ENCODE peak calls at places on chromosomes 16 and 17, in six cellular contexts. U, D, Z, Y, X and G are unnamed samples.
A peak's percentile ranks its signal among the peaks of the same experiment; 100 is the strongest.

GRCh38 chr17:70863436-70864248 is 694.3 kb downstream of the KCNJ2 start:
- DNase-seq in U (no peak), D (no peak), Z (no peak), Y (no peak), X (no peak), G (no peak)

GRCh38 chr16:70711211-70711978 is 25.5 kb upstream of the MTSS2 start:
- DNase-seq in U (no peak), D (no peak), Z (no peak), Y (no peak), X (no peak), G (no peak)

GRCh38 chr17:56798916-56799315 is 34.8 kb downstream of the C17orf67 start:
- DNase-seq in U (no peak), D (no peak), Z (no peak), Y (no peak), X (peak; percentile 73), G (no peak)

GRCh38 chr17:81253358-81254131 is 14.4 kb downstream of the NDUFAF8 start:
- DNase-seq in U (peak; percentile 56), D (no peak), Z (no peak), Y (no peak), X (no peak), G (peak; percentile 53)

GRCh38 chr17:28151001-28151400 is 108.5 kb downstream of the NLK start:
- DNase-seq in U (no peak), D (no peak), Z (no peak), Y (no peak), X (no peak), G (no peak)

GRCh38 chr16:11159189-11159588 is 96.8 kb downstream of the SOCS1 start:
- DNase-seq in U (no peak), D (peak; percentile 1), Z (no peak), Y (no peak), X (no peak), G (no peak)

GRCh38 chr17:79082311-79083190 is 7.9 kb downstream of the ENGASE start:
- DNase-seq in U (no peak), D (peak; percentile 91), Z (no peak), Y (no peak), X (peak; percentile 52), G (peak; percentile 62)

GRCh38 chr16:86547286-86547685 is 7.7 kb downstream of the MTHFSD start:
- DNase-seq in U (no peak), D (peak; percentile 28), Z (no peak), Y (no peak), X (no peak), G (no peak)

GRCh38 chr17:491086-492014 is 138.7 kb upstream of the RPH3AL start:
- DNase-seq in U (peak; percentile 35), D (peak; percentile 89), Z (no peak), Y (no peak), X (no peak), G (no peak)

GRCh38 chr17:50511058-50511457 is 2.8 kb downstream of the MYCBPAP start:
- DNase-seq in U (no peak), D (no peak), Z (no peak), Y (no peak), X (peak; percentile 35), G (no peak)

GRCh38 chr16:11399261-11399831 is 54.1 kb downstream of the RMI2 start:
- DNase-seq in U (no peak), D (peak; percentile 77), Z (no peak), Y (no peak), X (no peak), G (no peak)

GRCh38 chr16:87278191-87279093 is 38.8 kb downstream of the C16orf95 start:
- DNase-seq in U (peak; percentile 64), D (peak; percentile 89), Z (peak; percentile 41), Y (peak; percentile 64), X (peak; percentile 85), G (peak; percentile 14)

GRCh38 chr16:86210403-86211193 is 299.7 kb upstream of the FOXF1 start:
- DNase-seq in U (no peak), D (no peak), Z (no peak), Y (no peak), X (no peak), G (no peak)

GRCh38 chr17:59287887-59288286 is 43.6 kb upstream of the YPEL2 start:
- DNase-seq in U (no peak), D (no peak), Z (no peak), Y (no peak), X (no peak), G (no peak)

GRCh38 chr17:33038740-33039139 is 47.1 kb downstream of the SPACA3 start:
- DNase-seq in U (no peak), D (no peak), Z (no peak), Y (peak; percentile 9), X (peak; percentile 70), G (no peak)

GRCh38 chr16:719815-720506 is 985 bp upstream of the ANTKMT start:
- DNase-seq in U (no peak), D (no peak), Z (no peak), Y (no peak), X (no peak), G (no peak)

GRCh38 chr16:10681310-10682308 is 13.1 kb downstream of the TEKT5 start:
- DNase-seq in U (no peak), D (no peak), Z (no peak), Y (no peak), X (no peak), G (no peak)

GRCh38 chr16:49472598-49472997 is 99.0 kb downstream of the C16orf78 start:
- DNase-seq in U (no peak), D (peak; percentile 76), Z (no peak), Y (no peak), X (no peak), G (no peak)

GRCh38 chr16:82231021-82231787 is 61.2 kb upstream of the MPHOSPH6 start:
- DNase-seq in U (no peak), D (no peak), Z (no peak), Y (no peak), X (no peak), G (no peak)

GRCh38 chr17:78665952-78666920 is 89.0 kb upstream of the DNAH17 start:
- DNase-seq in U (no peak), D (peak; percentile 83), Z (no peak), Y (no peak), X (no peak), G (peak; percentile 67)

GRCh38 chr16:78137179-78137578 is 37.7 kb downstream of the WWOX start:
- DNase-seq in U (no peak), D (no peak), Z (no peak), Y (no peak), X (no peak), G (no peak)

GRCh38 chr16:20520103-20520502 is 56.1 kb downstream of the ACSM2B start:
- DNase-seq in U (no peak), D (no peak), Z (no peak), Y (no peak), X (no peak), G (no peak)

GRCh38 chr16:68902376-68903345 is 59.3 kb downstream of the TANGO6 start:
- DNase-seq in U (peak; percentile 51), D (no peak), Z (no peak), Y (peak; percentile 48), X (peak; percentile 81), G (no peak)

DNA sequence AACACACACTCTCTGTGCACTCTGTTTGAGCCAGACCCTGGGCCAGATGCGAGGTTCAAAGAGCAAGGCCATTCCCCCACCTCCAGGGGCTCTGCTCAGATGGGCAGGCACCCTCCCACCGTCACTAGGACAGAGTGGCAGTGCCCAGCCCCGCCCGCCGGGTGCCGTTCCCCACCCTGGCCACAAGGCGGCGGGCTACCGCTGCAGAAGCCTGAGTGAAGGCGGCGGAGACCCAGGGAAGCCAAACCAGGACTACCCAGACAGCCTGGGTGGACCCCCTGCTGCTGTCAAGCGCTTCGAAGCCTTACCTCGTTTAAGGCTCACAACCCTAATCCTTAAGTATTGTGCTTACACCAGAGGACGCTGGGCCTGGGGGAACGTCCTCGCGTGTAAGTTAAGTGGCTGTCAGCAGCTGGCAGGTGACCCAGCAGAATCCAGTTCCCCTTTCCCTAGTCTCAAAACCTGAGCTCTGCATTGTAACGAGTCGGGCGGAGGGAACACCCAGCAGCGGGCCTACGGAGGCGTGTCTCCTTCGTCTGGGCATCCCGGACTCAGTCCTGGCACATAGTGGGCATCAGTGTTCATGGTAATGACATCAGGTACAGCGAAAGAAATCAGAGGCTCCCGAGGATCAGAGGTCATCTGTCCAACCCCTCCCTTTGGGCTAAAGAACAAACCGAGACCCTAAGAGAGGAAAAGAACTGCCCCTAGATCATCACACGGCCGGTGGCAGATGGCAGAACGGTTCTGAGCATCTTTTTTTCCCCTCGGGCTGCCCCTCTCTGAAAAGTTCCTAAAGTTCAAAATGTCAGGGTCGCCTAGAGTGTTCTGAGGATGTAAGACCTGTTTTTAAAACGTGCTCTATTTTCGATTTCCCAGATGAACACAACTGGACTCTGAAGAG is 4.4 kb downstream of the ARHGAP27 start:
- DNase-seq in U (peak; percentile 78), D (peak; percentile 95), Z (no peak), Y (peak; percentile 11), X (peak; percentile 76), G (peak; percentile 74)
- H3K4me3 ChIP-seq in U (no peak overlapping the region), D (no peak overlapping the region), Z (no peak overlapping the region), Y (no peak overlapping the region), X (no peak overlapping the region), G (no peak overlapping the region)

DNA sequence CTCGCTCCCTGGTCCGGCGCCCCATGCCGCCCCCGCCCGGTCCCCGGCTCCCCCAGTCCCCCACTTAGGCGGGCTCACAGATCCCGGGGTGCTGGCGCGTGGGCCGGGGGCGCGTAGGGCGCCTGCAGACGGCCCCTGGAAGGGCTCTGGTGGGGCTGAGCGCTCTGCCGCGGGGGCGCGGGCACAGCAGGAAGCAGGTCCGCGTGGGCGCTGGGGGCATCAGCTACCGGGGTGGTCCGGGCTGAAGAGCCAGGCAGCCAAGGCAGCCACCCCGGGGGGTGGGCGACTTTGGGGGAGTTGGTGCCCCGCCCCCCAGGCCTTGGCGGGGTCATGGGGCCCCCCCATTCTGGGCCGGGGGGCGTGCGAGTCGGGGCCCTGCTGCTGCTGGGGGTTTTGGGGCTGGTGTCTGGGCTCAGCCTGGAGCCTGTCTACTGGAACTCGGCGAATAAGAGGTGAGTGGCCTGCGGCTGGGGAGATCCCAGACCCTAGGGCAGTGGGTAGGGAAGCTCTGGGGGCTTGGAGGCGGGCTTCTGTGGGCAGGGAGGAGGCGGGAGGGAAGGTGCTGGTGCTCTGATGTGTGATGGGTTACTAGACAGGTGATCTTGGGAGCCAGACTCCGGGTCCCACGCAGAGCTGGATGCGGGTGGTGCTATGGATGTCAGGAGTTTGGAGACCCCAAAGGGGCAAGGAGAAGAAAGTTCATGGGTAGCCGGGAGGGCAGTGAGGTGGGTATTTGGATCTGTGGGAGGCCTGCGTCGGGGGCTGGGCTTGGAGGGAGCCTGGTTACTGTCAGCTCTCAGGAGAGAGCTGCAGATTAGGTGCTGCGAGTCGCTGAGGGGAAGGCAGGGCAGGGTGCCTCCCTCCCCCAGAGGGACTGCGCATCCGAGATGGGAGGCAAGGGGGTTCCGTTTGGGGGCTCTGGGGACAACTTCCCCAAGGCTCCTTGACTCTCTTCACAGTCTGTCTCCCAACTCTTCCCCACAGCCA is 560 bp downstream of the EFNB3 start:
- DNase-seq in U (no peak), D (no peak), Z (no peak), Y (no peak), X (no peak), G (no peak)
- H3K4me3 ChIP-seq in U (no peak overlapping the region), D (peak overlapping the region; percentile 25), Z (peak overlapping the region; percentile 54), Y (peak overlapping the region; percentile 56), X (peak overlapping the region; percentile 45), G (peak overlapping the region; percentile 33)

GRCh38 chr17:44987194-44987882 is 19.2 kb upstream of the C1QL1 start:
- DNase-seq in U (no peak), D (no peak), Z (no peak), Y (no peak), X (peak; percentile 82), G (peak; percentile 50)
- H3K4me3 ChIP-seq in U (no peak overlapping the region), D (no peak overlapping the region), Z (no peak overlapping the region), Y (no peak overlapping the region), X (no peak overlapping the region), G (no peak overlapping the region)

DNA sequence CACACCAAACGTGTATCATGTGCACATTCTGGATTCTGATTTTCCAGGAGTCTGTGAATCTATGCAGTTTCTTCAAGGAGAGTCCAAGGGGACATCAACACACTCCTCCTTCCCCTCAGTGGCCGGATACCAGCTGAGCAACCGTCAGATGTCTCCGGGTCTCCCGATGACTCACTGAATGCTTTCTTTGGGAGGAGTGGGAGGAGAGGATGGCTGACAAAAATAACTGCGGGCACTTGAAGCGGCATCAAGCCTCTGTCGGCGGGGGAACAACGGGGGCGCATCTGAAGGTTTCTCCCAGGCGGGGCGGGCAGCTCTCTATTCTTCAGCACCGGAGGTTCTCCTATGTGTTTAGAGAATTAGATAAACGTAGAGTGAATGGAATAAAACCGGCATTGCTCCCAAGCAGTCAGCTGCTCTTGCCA is 24.6 kb upstream of the LRRC75A start:
- DNase-seq in U (no peak), D (no peak), Z (no peak), Y (peak; percentile 43), X (peak; percentile 75), G (no peak)
- H3K4me3 ChIP-seq in U (no peak overlapping the region), D (no peak overlapping the region), Z (peak overlapping the region; percentile 28), Y (peak overlapping the region; percentile 16), X (no peak overlapping the region), G (no peak overlapping the region)